ENCODE peak calls at places on chromosomes 2 and 18, in four cellular contexts. O is K562; A is stimulated activated naive CD4-positive, alpha-beta T cell; X is anterior cingulate cortex. U is an unnamed sample.

GRCh38 chr2:9207641-9208301 is 1.2 kb downstream of the ASAP2 start:
- DNase-seq in X (no peak), A (no peak), O (no peak), U (no peak)

GRCh38 chr2:162282765-162283425 is 35.6 kb downstream of the IFIH1 start:
- DNase-seq in A (no peak), X (no peak), O (no peak), U (no peak)

GRCh38 chr2:19542796-19543195 is 184.4 kb upstream of the OSR1 start:
- DNase-seq in X (no peak), A (no peak), O (no peak), U (no peak)

GRCh38 chr2:72350852-72351251 is 203.2 kb upstream of the CYP26B1 start:
- DNase-seq in A (no peak), X (no peak), O (no peak), U (no peak)

GRCh38 chr2:217832115-217832514 is 170.7 kb downstream of the TNS1 start:
- DNase-seq in O (no peak), X (no peak), A (no peak), U (no peak)

GRCh38 chr2:140457483-140457882 is 1673.3 kb downstream of the LRP1B start:
- DNase-seq in X (no peak), A (no peak), O (no peak), U (no peak)

GRCh38 chr2:45173513-45173912 is 164.3 kb upstream of the SIX2 start:
- DNase-seq in O (no peak), A (no peak), X (no peak), U (no peak)

GRCh38 chr18:49747876-49748275 is 65.5 kb downstream of the ACAA2 start:
- DNase-seq in X (no peak), A (no peak), O (no peak), U (no peak)

GRCh38 chr2:112187805-112188596 is 49.8 kb downstream of the FBLN7 start:
- DNase-seq in A (peak; percentile 89), X (no peak), O (peak; percentile 51), U (peak; percentile 83)

GRCh38 chr2:71876542-71877451 is 270.9 kb downstream of the CYP26B1 start:
- DNase-seq in X (no peak), O (no peak), A (no peak), U (no peak)

GRCh38 chr18:14086459-14087231 is 45.6 kb downstream of the ZNF519 start:
- DNase-seq in O (peak; percentile 17), A (peak; percentile 1), X (peak; percentile 15), U (no peak)

GRCh38 chr2:118763797-118764196 is 83.7 kb downstream of the EN1 start:
- DNase-seq in O (no peak), A (no peak), X (no peak), U (no peak)

U was measured in naive thymus-derived CD8-positive, alpha-beta T cell.